ENCODE peak calls at places on chromosomes 3 and 15, in four cellular contexts. S, J, M and Q are unnamed samples. For H3K27me3, H3K36me3 and H3K4me1, the result is how much of the 10 kb centered on the place peaks cover.

GRCh38 chr15:58590901-58591300 is 158.6 kb downstream of the ADAM10 start:
- DNase-seq in S (no peak), J (no peak), M (no peak), Q (no peak)

GRCh38 chr3:14718539-14718938 is 43.6 kb downstream of the C3orf20 start:
- DNase-seq in S (no peak), J (no peak), M (no peak), Q (no peak)

GRCh38 chr3:13657660-13658435 is 108.9 kb downstream of the FBLN2 start:
- DNase-seq in S (peak), J (no peak), M (peak), Q (peak)

GRCh38 chr3:109731639-109732473 is 394.5 kb upstream of the DPPA4 start:
- DNase-seq in S (peak), J (no peak), M (peak), Q (peak)

GRCh38 chr15:100703032-100703578 is 100.7 kb downstream of the ASB7 start:
- DNase-seq in S (peak), J (no peak), M (no peak), Q (no peak)

GRCh38 chr15:100573526-100573925 is 28.5 kb downstream of the LINS1 start:
- DNase-seq in S (no peak), J (no peak), M (no peak), Q (no peak)

GRCh38 chr3:157837341-157837740 is 268.9 kb downstream of the SHOX2 start:
- DNase-seq in S (no peak), J (no peak), M (no peak), Q (no peak)

GRCh38 chr3:184688251-184688851 is 23.5 kb downstream of the MAGEF1 start:
- DNase-seq in S (peak), J (peak), M (no peak), Q (no peak)

GRCh38 chr3:59709702-59710555 is 660.1 kb upstream of the CFAP20DC start:
- DNase-seq in S (no peak), J (peak), M (peak), Q (no peak)

GRCh38 chr3:62982795-62983455 is 107.7 kb upstream of the CADPS start:
- DNase-seq in S (no peak), J (no peak), M (no peak), Q (no peak)

GRCh38 chr3:42216302-42216701 is 49.7 kb downstream of the CCK start:
- DNase-seq in S (no peak), J (no peak), M (peak), Q (no peak)

GRCh38 chr3:188270423-188270972 is 116.5 kb downstream of the LPP start:
- DNase-seq in S (no peak), J (no peak), M (no peak), Q (no peak)

GRCh38 chr3:46719735-46720271 is 2.1 kb upstream of the PRSS50 start:
- DNase-seq in S (no peak), J (peak), M (no peak), Q (no peak)

GRCh38 chr15:81111510-81112375 is 22.3 kb upstream of the CFAP161 start:
- DNase-seq in S (no peak), J (no peak), M (no peak), Q (no peak)

GRCh38 chr3:52358362-52358940 is 42.3 kb downstream of the DNAH1 start:
- DNase-seq in S (no peak), J (no peak), M (no peak), Q (no peak)

GRCh38 chr3:53803816-53804545 is 42.2 kb downstream of the CHDH start:
- DNase-seq in S (no peak), J (peak), M (no peak), Q (no peak)

GRCh38 chr3:161413127-161413854 is 42.0 kb upstream of the SPTSSB start:
- DNase-seq in S (no peak), J (no peak), M (no peak), Q (no peak)

GRCh38 chr3:166706094-166706493 is 674.0 kb downstream of the ZBBX start:
- DNase-seq in S (no peak), J (no peak), M (no peak), Q (no peak)

GRCh38 chr3:104349836-104350235 is 1016.9 kb upstream of the ALCAM start:
- DNase-seq in S (no peak), J (no peak), M (no peak), Q (no peak)

GRCh38 chr15:81151389-81151788 is 17.3 kb downstream of the CFAP161 start:
- DNase-seq in S (no peak), J (no peak), M (no peak), Q (no peak)

GRCh38 chr3:54427501-54427900 is 305.1 kb downstream of the CACNA2D3 start:
- DNase-seq in S (no peak), J (no peak), M (no peak), Q (no peak)

GRCh38 chr15:61195116-61196002 is 33.7 kb downstream of the RORA start:
- DNase-seq in S (no peak), J (no peak), M (peak), Q (no peak)

GRCh38 chr15:90364251-90364650 is 12.2 kb downstream of the ZNF774 start:
- DNase-seq in S (no peak), J (no peak), M (no peak), Q (no peak)

GRCh38 chr3:22685598-22685997 is 517.5 kb upstream of the UBE2E2 start:
- DNase-seq in S (no peak), J (no peak), M (no peak), Q (no peak)

GRCh38 chr15:98586066-98586465 is 62.3 kb upstream of the IGF1R start:
- DNase-seq in S (no peak), J (no peak), M (peak), Q (no peak)

GRCh38 chr15:98583758-98584157 is 64.6 kb upstream of the IGF1R start:
- DNase-seq in S (no peak), J (no peak), M (no peak), Q (no peak)

GRCh38 chr15:98581715-98582114 is 66.6 kb upstream of the IGF1R start:
- DNase-seq in S (no peak), J (no peak), M (peak), Q (no peak)

GRCh38 chr15:98580577-98580976 is 67.8 kb upstream of the IGF1R start:
- DNase-seq in S (no peak), J (no peak), M (no peak), Q (no peak)

DNA sequence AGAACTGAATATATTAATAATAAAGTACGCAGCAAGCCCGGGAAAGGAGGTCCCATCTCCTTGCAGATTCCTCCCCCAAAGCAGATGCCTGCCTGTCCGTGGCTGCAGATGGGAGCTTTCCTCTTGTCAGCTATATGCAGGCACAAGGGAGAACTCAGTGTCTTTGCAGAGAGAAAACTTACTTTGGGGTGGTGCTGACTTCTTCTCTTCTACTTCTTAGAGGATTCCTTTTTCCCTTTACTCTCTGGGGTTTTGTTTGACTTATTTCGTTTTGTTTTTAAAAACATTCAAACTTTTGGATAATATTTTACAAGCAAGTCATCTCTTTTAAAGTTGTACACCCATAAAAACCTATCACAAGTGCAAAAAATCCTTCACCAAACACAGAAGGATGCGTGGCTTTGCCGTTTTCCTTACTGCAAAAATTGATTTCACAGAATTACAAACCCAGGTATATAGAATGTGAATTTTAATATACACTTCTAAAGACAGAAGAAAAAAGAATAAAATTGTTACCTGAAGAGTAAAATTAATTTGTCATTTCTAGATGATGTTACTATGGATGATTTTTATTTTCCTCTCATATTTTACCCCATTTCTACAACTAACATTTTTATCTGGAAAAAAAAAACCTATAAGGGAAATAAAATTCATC is 65.3 kb upstream of the IGF1R start:
- DNase-seq in S (no peak), J (no peak), M (no peak), Q (no peak)
- H3K27me3 ChIP-seq in S (under half), J (under half), M (under half), Q (under half)

GRCh38 chr15:98927057-98927456 is 80.5 kb downstream of the PGPEP1L start:
- DNase-seq in S (no peak), J (no peak), M (no peak), Q (no peak)

GRCh38 chr15:98930591-98930990 is 77.0 kb downstream of the PGPEP1L start:
- DNase-seq in S (no peak), J (no peak), M (no peak), Q (no peak)

GRCh38 chr15:98933376-98933775 is 74.2 kb downstream of the PGPEP1L start:
- DNase-seq in S (no peak), J (no peak), M (no peak), Q (no peak)

GRCh38 chr15:98927990-98928389 is 79.6 kb downstream of the PGPEP1L start:
- DNase-seq in S (no peak), J (no peak), M (no peak), Q (no peak)

DNA sequence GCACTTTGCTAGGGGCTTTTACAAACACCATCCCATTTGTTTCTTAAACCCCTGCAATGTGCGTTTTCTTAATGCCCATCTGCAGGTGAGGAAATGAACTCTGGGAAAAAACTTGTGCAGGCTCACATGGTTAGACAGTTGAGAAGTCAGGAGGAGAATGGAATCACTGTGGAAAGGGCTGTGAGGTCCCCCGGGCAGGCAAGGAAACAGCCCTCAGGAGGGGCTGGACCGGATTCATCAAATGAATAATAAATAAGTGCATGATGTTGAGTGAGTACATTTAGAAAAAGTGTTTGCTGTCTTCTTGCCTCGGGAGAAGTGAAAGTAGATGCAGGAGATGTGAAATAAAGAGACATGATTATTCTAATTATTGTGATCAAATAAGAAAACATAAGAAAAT is 76.6 kb downstream of the PGPEP1L start:
- DNase-seq in S (no peak), J (no peak), M (no peak), Q (no peak)
- H3K36me3 ChIP-seq in S (under half), J (under half), M (under half), Q (under half)

GRCh38 chr15:67103021-67103420 is 37.6 kb downstream of the SMAD3 start:
- DNase-seq in S (no peak), J (no peak), M (no peak), Q (no peak)
- H3K4me1 ChIP-seq in S (under half), J (half or more), M (half or more), Q (half or more)

DNA sequence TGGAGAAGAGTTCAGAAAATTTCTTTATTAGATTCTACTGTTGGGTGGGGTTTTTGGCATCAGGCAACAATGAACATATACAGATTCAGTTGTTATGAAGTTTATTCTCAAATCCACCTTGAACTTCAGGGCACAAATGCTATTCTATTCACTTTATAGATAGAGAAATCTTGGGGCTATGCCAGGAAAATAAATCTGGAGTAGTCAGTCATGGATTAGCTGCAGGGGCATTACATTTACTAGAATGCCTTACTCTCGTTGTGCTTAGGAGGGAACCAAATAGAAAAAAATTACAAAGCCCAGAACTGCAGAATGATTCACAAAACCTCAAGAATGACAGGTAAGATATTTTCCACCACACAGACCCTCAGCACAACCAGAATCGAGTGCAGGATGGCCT is 216.7 kb downstream of the CDIN1 start:
- DNase-seq in S (no peak), J (no peak), M (no peak), Q (no peak)
- H3K27me3 ChIP-seq in S (under half), J (under half), M (under half), Q (under half)

GRCh38 chr3:172330413-172330812 is 117.8 kb downstream of the GHSR start:
- DNase-seq in S (no peak), J (no peak), M (no peak), Q (no peak)

GRCh38 chr3:172326993-172327392 is 121.3 kb downstream of the GHSR start:
- DNase-seq in S (no peak), J (no peak), M (no peak), Q (no peak)

GRCh38 chr3:172332256-172333041 is 115.8 kb downstream of the GHSR start:
- DNase-seq in S (peak), J (peak), M (peak), Q (peak)

GRCh38 chr3:172328282-172328681 is 120.0 kb downstream of the GHSR start:
- DNase-seq in S (no peak), J (no peak), M (no peak), Q (no peak)

GRCh38 chr3:172329070-172329469 is 119.2 kb downstream of the GHSR start:
- DNase-seq in S (no peak), J (no peak), M (no peak), Q (no peak)
- H3K36me3 ChIP-seq in S (under half), J (under half), M (under half), Q (under half)